ENCODE peak calls at places on chromosome 21, in seven cellular contexts. X is CD8-positive, alpha-beta T cell; N is HCT116; A is coronary artery; E is brain microvascular endothelial cell; U is heart left ventricle; I is CD8-positive, alpha-beta memory T cell. F is an unnamed sample.

GRCh38 chr21:25834376-25834775 is 99.6 kb downstream of the GABPA start:
- DNase-seq in E (no peak), U (no peak), I (no peak), A (no peak), X (no peak), N (no peak), F (no peak)

GRCh38 chr21:37552496-37553399 is 186.2 kb downstream of the DYRK1A start:
- DNase-seq in U (peak; percentile 39), E (no peak), X (no peak), I (no peak), A (no peak), N (no peak), F (no peak)

GRCh38 chr21:27326293-27326692 is 359.4 kb upstream of the ADAMTS5 start:
- DNase-seq in U (no peak), N (no peak), I (no peak), A (no peak), X (no peak), E (no peak), F (no peak)

GRCh38 chr21:37060296-37060695 is 12.6 kb downstream of the PIGP start:
- DNase-seq in U (no peak), X (no peak), A (no peak), E (peak; percentile 98), I (no peak), N (peak; percentile 82), F (peak; percentile 80)

GRCh38 chr21:43372663-43373386 is 54.1 kb downstream of the SIK1 start:
- DNase-seq in I (no peak), A (no peak), E (no peak), U (no peak), N (no peak), X (no peak), F (no peak)

GRCh38 chr21:42694751-42695150 is 41.3 kb downstream of the PDE9A start:
- DNase-seq in U (no peak), X (no peak), I (no peak), E (no peak), N (no peak), A (no peak), F (no peak)

GRCh38 chr21:43905726-43906455 is 40.9 kb downstream of the AGPAT3 start:
- DNase-seq in U (no peak), N (no peak), E (no peak), I (no peak), A (no peak), X (no peak), F (no peak)

GRCh38 chr21:15831497-15831896 is 101.7 kb downstream of the USP25 start:
- DNase-seq in I (no peak), X (no peak), U (no peak), N (no peak), E (no peak), A (no peak), F (no peak)

GRCh38 chr21:27393726-27394125 is 426.8 kb upstream of the ADAMTS5 start:
- DNase-seq in X (no peak), E (no peak), I (no peak), A (no peak), U (no peak), N (no peak), F (peak; percentile 50)

GRCh38 chr21:24188511-24188910 is 1418.8 kb downstream of the MRPL39 start:
- DNase-seq in I (no peak), N (no peak), U (no peak), E (no peak), X (no peak), A (no peak), F (no peak)

GRCh38 chr21:31670065-31670464 is 10.6 kb downstream of the SOD1 start:
- DNase-seq in I (no peak), N (no peak), E (no peak), A (no peak), X (no peak), U (no peak), F (no peak)

GRCh38 chr21:16193758-16194606 is 464.2 kb downstream of the USP25 start:
- DNase-seq in N (no peak), U (peak; percentile 73), A (peak; percentile 76), E (peak; percentile 80), I (no peak), X (no peak), F (peak; percentile 78)

GRCh38 chr21:44076316-44076715 is 30.9 kb upstream of the PWP2 start:
- DNase-seq in U (peak; percentile 2), X (no peak), E (no peak), I (no peak), A (no peak), N (no peak), F (no peak)

GRCh38 chr21:44052071-44052829 is 40.1 kb downstream of the TRAPPC10 start:
- DNase-seq in X (no peak), U (no peak), E (no peak), N (no peak), A (peak; percentile 41), I (no peak), F (no peak)

GRCh38 chr21:34649400-34649799 is 19.4 kb upstream of the CLIC6 start:
- DNase-seq in I (no peak), E (no peak), X (no peak), U (no peak), A (peak; percentile 28), N (no peak), F (no peak)

GRCh38 chr21:43712268-43712942 is 6.5 kb upstream of the PDXK start:
- DNase-seq in N (peak; percentile 72), I (no peak), X (no peak), E (no peak), A (no peak), U (no peak), F (peak; percentile 88)

GRCh38 chr21:39484711-39485264 is 33.0 kb downstream of the SH3BGR start:
- DNase-seq in X (no peak), I (no peak), U (no peak), A (no peak), E (no peak), N (no peak), F (no peak)

GRCh38 chr21:44083631-44084291 is 23.4 kb upstream of the PWP2 start:
- DNase-seq in N (no peak), U (no peak), X (peak; percentile 50), E (peak; percentile 9), A (peak; percentile 29), I (peak; percentile 83), F (no peak)

GRCh38 chr21:25862112-25862511 is 127.3 kb downstream of the GABPA start:
- DNase-seq in E (no peak), U (no peak), A (no peak), I (no peak), X (no peak), N (no peak), F (no peak)

GRCh38 chr21:26177187-26177586 is 6.6 kb upstream of the APP start:
- DNase-seq in A (no peak), X (no peak), N (no peak), I (no peak), U (peak; percentile 30), E (no peak), F (peak; percentile 17)

GRCh38 chr21:43855955-43856354 is 9.1 kb upstream of the AGPAT3 start:
- DNase-seq in N (no peak), U (no peak), A (no peak), I (no peak), E (no peak), X (no peak), F (no peak)

GRCh38 chr21:38787461-38788274 is 18.1 kb upstream of the ETS2 start:
- DNase-seq in A (no peak), N (peak; percentile 97), I (no peak), E (peak; percentile 51), X (no peak), U (no peak), F (peak; percentile 79)

GRCh38 chr21:31446206-31446900 is 102.3 kb upstream of the TIAM1 start:
- DNase-seq in A (no peak), U (no peak), N (no peak), E (peak; percentile 14), X (peak; percentile 44), I (peak; percentile 63), F (no peak)

GRCh38 chr21:35053356-35054096 is 4.4 kb upstream of the RUNX1 start:
- DNase-seq in N (no peak), E (no peak), X (no peak), U (no peak), A (no peak), I (no peak), F (no peak)

GRCh38 chr21:36587388-36587787 is 107.5 kb upstream of the CLDN14 start:
- DNase-seq in I (no peak), A (no peak), N (peak; percentile 21), X (no peak), U (no peak), E (peak; percentile 6), F (no peak)

GRCh38 chr21:44021064-44021463 is 9.0 kb downstream of the TRAPPC10 start:
- DNase-seq in I (no peak), A (no peak), X (no peak), U (no peak), E (no peak), N (no peak), F (no peak)

GRCh38 chr21:39082656-39083376 is 100.4 kb downstream of the PSMG1 start:
- DNase-seq in A (peak; percentile 72), E (no peak), X (no peak), U (no peak), N (peak; percentile 13), I (no peak), F (no peak)

GRCh38 chr21:45818276-45818903 is 163.2 kb upstream of the COL6A1 start:
- DNase-seq in I (no peak), U (no peak), N (no peak), X (no peak), E (no peak), A (no peak), F (peak; percentile 20)
- H3K4me3 ChIP-seq in I (no peak overlapping the region), U (no peak overlapping the region), N (no peak overlapping the region), X (no peak overlapping the region), E (no peak overlapping the region), A (no peak overlapping the region), F (no peak overlapping the region)

GRCh38 chr21:29297483-29298347 is 1.0 kb upstream of the BACH1 start:
- DNase-seq in I (no peak), E (no peak), X (no peak), A (no peak), N (no peak), U (no peak), F (no peak)
- H3K4me3 ChIP-seq in I (peak overlapping the region; percentile 36), E (peak overlapping the region; percentile 54), X (peak overlapping the region; percentile 68), A (peak overlapping the region; percentile 92), N (no peak overlapping the region), U (peak overlapping the region; percentile 89), F (peak overlapping the region; percentile 94)

GRCh38 chr21:41369105-41369914 is 7.5 kb downstream of the MX2 start:
- DNase-seq in E (no peak), X (peak; percentile 14), U (peak; percentile 49), A (no peak), N (no peak), I (peak; percentile 65), F (no peak)
- H3K4me3 ChIP-seq in E (no peak overlapping the region), X (peak overlapping the region; percentile 66), U (peak overlapping the region; percentile 47), A (peak overlapping the region; percentile 62), N (no peak overlapping the region), I (peak overlapping the region; percentile 81), F (no peak overlapping the region)

GRCh38 chr21:33109574-33110339 is 39.8 kb downstream of the OLIG1 start:
- DNase-seq in A (no peak), E (no peak), I (no peak), X (no peak), U (no peak), N (no peak), F (peak; percentile 12)
- H3K4me3 ChIP-seq in A (peak overlapping the region; percentile 38), E (no peak overlapping the region), I (no peak overlapping the region), X (no peak overlapping the region), U (no peak overlapping the region), N (no peak overlapping the region), F (no peak overlapping the region)

GRCh38 chr21:30408782-30409494 is 13.1 kb downstream of the KRTAP13-1 start:
- DNase-seq in A (no peak), E (peak; percentile 47), N (peak; percentile 2), I (no peak), U (peak; percentile 17), X (no peak), F (peak; percentile 21)
- H3K4me3 ChIP-seq in A (peak overlapping the region; percentile 16), E (no peak overlapping the region), N (no peak overlapping the region), I (no peak overlapping the region), U (no peak overlapping the region), X (no peak overlapping the region), F (no peak overlapping the region)

GRCh38 chr21:45217010-45217409 is 70.7 kb downstream of the POFUT2 start:
- DNase-seq in X (no peak), A (no peak), N (no peak), E (no peak), I (no peak), U (no peak), F (no peak)
- H3K4me3 ChIP-seq in X (no peak overlapping the region), A (no peak overlapping the region), N (no peak overlapping the region), E (no peak overlapping the region), I (no peak overlapping the region), U (no peak overlapping the region), F (no peak overlapping the region)